ENCODE peak calls at places on chromosomes 5 and 9, in eight cellular contexts. D is thyroid gland, E is prostate gland, G is transverse colon, Y is HCT116, Q is tibial nerve, R is uterus, F is GM12891. B is an unnamed sample.

GRCh38 chr5:38369692-38370091 is 111.3 kb downstream of the EGFLAM start:
- DNase-seq in E (no peak), G (no peak), F (no peak), Q (no peak), Y (no peak), D (no peak), R (no peak), B (no peak)

GRCh38 chr9:135247174-135247930 is 159.9 kb downstream of the OLFM1 start:
- DNase-seq in Q (no peak), F (no peak), R (no peak), D (peak; percentile 22), G (no peak), Y (no peak), E (peak; percentile 64), B (no peak)

GRCh38 chr9:120735009-120735408 is 20.7 kb upstream of the MEGF9 start:
- DNase-seq in F (no peak), R (no peak), Q (no peak), Y (no peak), E (no peak), D (peak; percentile 26), G (no peak), B (no peak)

GRCh38 chr5:115555084-115555633 is 10.6 kb upstream of the FEM1C start:
- DNase-seq in F (no peak), E (no peak), Y (no peak), R (no peak), Q (no peak), D (no peak), G (no peak), B (no peak)

GRCh38 chr9:126389958-126390357 is 63.3 kb downstream of the MVB12B start:
- DNase-seq in R (no peak), G (no peak), Q (no peak), E (no peak), F (no peak), Y (no peak), D (no peak), B (no peak)

GRCh38 chr5:170832241-170832640 is 29.6 kb upstream of the RANBP17 start:
- DNase-seq in Q (no peak), D (no peak), Y (no peak), F (no peak), R (no peak), E (no peak), G (no peak), B (no peak)

GRCh38 chr5:147216552-147217154 is 18.2 kb upstream of the STK32A start:
- DNase-seq in F (no peak), E (no peak), D (no peak), Y (no peak), Q (no peak), G (no peak), R (no peak), B (no peak)

GRCh38 chr9:76733096-76733495 is 31.1 kb upstream of the PCA3 start:
- DNase-seq in Y (no peak), E (no peak), R (no peak), F (no peak), G (no peak), D (no peak), Q (no peak), B (no peak)

GRCh38 chr9:97903168-97903567 is 19.1 kb downstream of the TRMO start:
- DNase-seq in Y (no peak), G (no peak), R (no peak), E (no peak), F (no peak), D (no peak), Q (no peak), B (no peak)

GRCh38 chr9:131528886-131529505 is 2.1 kb downstream of the UCK1 start:
- DNase-seq in R (no peak), D (no peak), Q (no peak), G (no peak), E (no peak), Y (no peak), F (no peak), B (no peak)

GRCh38 chr9:131530546-131530929 is 525 bp downstream of the UCK1 start:
- DNase-seq in G (peak; percentile 47), D (peak; percentile 75), Q (peak; percentile 33), E (peak; percentile 25), Y (no peak), R (peak; percentile 26), F (peak; percentile 64), B (no peak)

GRCh38 chr9:131529597-131530545 is 1.2 kb downstream of the UCK1 start:
- DNase-seq in F (no peak), Y (no peak), Q (no peak), E (no peak), G (no peak), D (no peak), R (no peak), B (no peak)

GRCh38 chr9:131528186-131528585 is 2.9 kb downstream of the UCK1 start:
- DNase-seq in R (no peak), Y (no peak), G (no peak), D (no peak), F (no peak), E (no peak), Q (no peak), B (no peak)

DNA sequence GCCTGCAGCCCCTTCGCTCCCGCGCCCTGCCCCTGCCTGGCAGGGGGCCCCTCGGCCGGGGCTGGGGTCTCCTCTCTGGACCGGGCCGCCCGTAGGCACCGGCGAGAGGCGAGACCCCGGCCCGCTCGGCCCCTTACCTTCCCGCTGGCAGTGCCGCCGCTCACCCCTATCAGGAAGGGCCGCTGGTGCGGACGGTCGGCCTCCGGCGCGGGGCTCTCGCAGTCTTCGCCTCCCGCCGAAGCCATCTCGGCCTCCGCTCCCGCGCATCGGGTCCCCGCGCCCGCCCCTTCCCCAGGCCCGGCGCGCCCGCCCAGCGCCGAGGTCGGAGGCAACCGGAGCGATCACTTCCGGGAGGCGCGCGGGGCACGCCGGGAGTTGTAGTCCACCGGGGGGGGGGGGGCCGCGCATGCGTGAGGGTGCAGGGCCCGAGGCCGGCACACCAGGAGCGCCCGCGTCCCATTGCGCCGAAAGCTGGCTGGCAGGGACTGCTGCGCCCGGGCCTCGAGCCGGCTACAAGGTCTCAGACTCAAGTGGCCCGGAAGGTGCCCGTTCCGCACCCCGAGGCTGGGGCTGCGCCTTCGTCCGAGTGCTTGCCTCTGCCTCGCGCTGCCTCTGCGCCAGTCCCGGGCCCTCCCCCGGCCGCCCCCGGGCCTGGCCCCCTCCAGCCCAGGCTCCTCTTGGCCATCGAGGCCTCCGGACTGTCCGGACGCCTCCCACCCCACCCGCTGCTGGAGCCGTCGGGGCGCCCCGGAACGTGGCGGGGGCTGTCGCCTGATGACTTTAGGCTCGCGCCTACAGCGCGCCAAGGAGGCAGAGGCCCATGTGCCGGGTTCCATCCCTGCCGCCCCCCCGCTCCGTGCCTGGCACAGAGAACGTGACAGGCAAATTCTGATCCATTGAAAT is at the start of gene UCK1:
- DNase-seq in Q (peak; percentile 42), D (peak; percentile 76), R (peak; percentile 72), F (peak; percentile 100), Y (peak; percentile 27), G (peak; percentile 77), E (peak; percentile 60), B (peak; percentile 62)
- TF ChIP-seq POLR2A in Q (peak; percentile 41), D (peak; percentile 80), R (peak; percentile 32), F (no peak), Y (no peak), G (peak; percentile 56), E (peak; percentile 32), B (no peak)

GRCh38 chr9:136662326-136662655 is 425 bp upstream of the EGFL7 start:
- DNase-seq in G (no peak), D (no peak), R (no peak), Y (no peak), Q (no peak), E (no peak), F (no peak), B (no peak)
- TF ChIP-seq POLR2A in G (no peak), D (no peak), R (no peak), Y (no peak), Q (no peak), E (no peak), F (no peak), B (no peak)

GRCh38 chr9:72529531-72529930 is 8.1 kb downstream of the TMC1 start:
- DNase-seq in D (no peak), Y (no peak), G (no peak), R (no peak), E (no peak), Q (no peak), F (no peak), B (no peak)

GRCh38 chr9:72527801-72528195 is 6.4 kb downstream of the TMC1 start:
- DNase-seq in D (no peak), Y (no peak), F (no peak), G (no peak), Q (no peak), E (no peak), R (no peak), B (no peak)

GRCh38 chr9:72524820-72525539 is 3.6 kb downstream of the TMC1 start:
- DNase-seq in Y (peak; percentile 81), E (peak; percentile 68), D (peak; percentile 23), G (peak; percentile 50), Q (no peak), F (no peak), R (no peak), B (peak; percentile 80)

GRCh38 chr9:72526901-72527800 is 5.7 kb downstream of the TMC1 start:
- DNase-seq in E (peak; percentile 79), G (peak; percentile 71), Q (peak; percentile 65), Y (peak; percentile 51), R (peak; percentile 79), F (no peak), D (peak; percentile 48), B (peak; percentile 88)
- TF ChIP-seq POLR2A in E (peak; percentile 46), G (peak; percentile 49), Q (no peak), Y (no peak), R (peak; percentile 46), F (peak; percentile 69), D (no peak), B (peak; percentile 47)

GRCh38 chr5:134153241-134153640 is 23.5 kb downstream of the SKP1 start:
- DNase-seq in F (no peak), R (no peak), Q (no peak), D (no peak), Y (no peak), G (no peak), E (no peak), B (no peak)
- TF ChIP-seq POLR2A in F (no peak), R (no peak), Q (no peak), D (no peak), Y (no peak), G (no peak), E (no peak), B (no peak)

GRCh38 chr9:110531776-110532175 is 47.8 kb downstream of the SVEP1 start:
- DNase-seq in Y (no peak), E (no peak), F (no peak), D (no peak), Q (no peak), G (no peak), R (no peak), B (no peak)

GRCh38 chr9:110532908-110533665 is 46.5 kb downstream of the SVEP1 start:
- DNase-seq in Q (no peak), E (no peak), F (no peak), G (no peak), D (no peak), Y (no peak), R (no peak), B (no peak)

GRCh38 chr9:110526426-110526825 is 53.1 kb downstream of the SVEP1 start:
- DNase-seq in R (no peak), Q (no peak), F (no peak), Y (no peak), E (no peak), G (no peak), D (no peak), B (no peak)

DNA sequence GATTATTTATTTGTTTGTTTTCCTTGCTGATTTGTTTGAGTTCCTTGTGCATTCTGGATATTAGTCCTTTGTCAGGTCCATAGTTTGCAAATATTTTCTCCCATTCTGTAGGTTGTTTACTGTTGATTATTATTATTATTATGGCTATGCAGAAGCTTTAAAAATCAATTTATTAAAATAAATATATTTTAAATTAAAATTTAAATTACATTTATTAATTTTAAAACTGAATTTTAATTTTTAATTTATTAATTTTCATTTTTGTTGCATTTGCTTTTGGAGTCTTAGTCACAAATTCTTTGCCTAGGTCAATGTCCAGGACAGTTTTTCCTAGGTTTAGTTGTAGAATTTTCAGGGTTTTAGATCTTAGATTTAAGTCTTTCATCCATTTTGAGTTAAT is 50.9 kb downstream of the SVEP1 start:
- DNase-seq in Y (no peak), E (no peak), G (no peak), F (no peak), R (no peak), D (no peak), Q (no peak), B (no peak)
- TF ChIP-seq POLR2A in Y (no peak), E (no peak), G (no peak), F (no peak), R (no peak), D (no peak), Q (no peak), B (no peak)

B was measured in H54.